ENCODE peak calls at places on chromosomes 1 and 21, in four cellular contexts. G is K562, O is MM.1S, C is Peyer's patch. W is an unnamed sample. For H3K36me3, the result is how much of the 10 kb centered on the place peaks cover.

GRCh38 chr21:45528981-45529784 is 13.1 kb downstream of the SLC19A1 start:
- DNase-seq in C (no peak), G (no peak), O (no peak), W (no peak)

GRCh38 chr1:55690366-55690765 is 475.2 kb upstream of the USP24 start:
- DNase-seq in O (no peak), G (no peak), C (no peak), W (no peak)

GRCh38 chr1:146032613-146033219 is 11.2 kb upstream of the HJV start:
- DNase-seq in G (peak), C (no peak), O (peak), W (no peak)

GRCh38 chr1:172821609-172822274 is 162.8 kb downstream of the FASLG start:
- DNase-seq in G (peak), O (no peak), C (no peak), W (no peak)

GRCh38 chr1:197199923-197200467 is 53.5 kb upstream of the ASPM start:
- DNase-seq in C (no peak), O (no peak), G (no peak), W (no peak)

GRCh38 chr1:57424231-57425027 is 569 bp upstream of the DAB1 start:
- DNase-seq in G (peak), O (no peak), C (no peak), W (peak)

GRCh38 chr1:19597463-19598309 is 46.4 kb upstream of the NBL1 start:
- DNase-seq in O (peak), C (peak), G (no peak), W (no peak)

GRCh38 chr1:39381839-39382238 is 109.6 kb upstream of the BMP8A start:
- DNase-seq in G (no peak), C (no peak), O (no peak), W (no peak)

GRCh38 chr1:110221119-110221518 is 11.0 kb downstream of the KCNC4 start:
- DNase-seq in G (no peak), O (no peak), C (no peak), W (no peak)

GRCh38 chr1:3125546-3126368 is 56.8 kb downstream of the PRDM16 start:
- DNase-seq in O (no peak), C (no peak), G (no peak), W (no peak)

GRCh38 chr1:244920911-244921310 is 56.6 kb upstream of the HNRNPU start:
- DNase-seq in G (no peak), C (no peak), O (peak), W (peak)
- H3K4me3 ChIP-seq in G (no peak), C (no peak), O (no peak), W (no peak)

DNA sequence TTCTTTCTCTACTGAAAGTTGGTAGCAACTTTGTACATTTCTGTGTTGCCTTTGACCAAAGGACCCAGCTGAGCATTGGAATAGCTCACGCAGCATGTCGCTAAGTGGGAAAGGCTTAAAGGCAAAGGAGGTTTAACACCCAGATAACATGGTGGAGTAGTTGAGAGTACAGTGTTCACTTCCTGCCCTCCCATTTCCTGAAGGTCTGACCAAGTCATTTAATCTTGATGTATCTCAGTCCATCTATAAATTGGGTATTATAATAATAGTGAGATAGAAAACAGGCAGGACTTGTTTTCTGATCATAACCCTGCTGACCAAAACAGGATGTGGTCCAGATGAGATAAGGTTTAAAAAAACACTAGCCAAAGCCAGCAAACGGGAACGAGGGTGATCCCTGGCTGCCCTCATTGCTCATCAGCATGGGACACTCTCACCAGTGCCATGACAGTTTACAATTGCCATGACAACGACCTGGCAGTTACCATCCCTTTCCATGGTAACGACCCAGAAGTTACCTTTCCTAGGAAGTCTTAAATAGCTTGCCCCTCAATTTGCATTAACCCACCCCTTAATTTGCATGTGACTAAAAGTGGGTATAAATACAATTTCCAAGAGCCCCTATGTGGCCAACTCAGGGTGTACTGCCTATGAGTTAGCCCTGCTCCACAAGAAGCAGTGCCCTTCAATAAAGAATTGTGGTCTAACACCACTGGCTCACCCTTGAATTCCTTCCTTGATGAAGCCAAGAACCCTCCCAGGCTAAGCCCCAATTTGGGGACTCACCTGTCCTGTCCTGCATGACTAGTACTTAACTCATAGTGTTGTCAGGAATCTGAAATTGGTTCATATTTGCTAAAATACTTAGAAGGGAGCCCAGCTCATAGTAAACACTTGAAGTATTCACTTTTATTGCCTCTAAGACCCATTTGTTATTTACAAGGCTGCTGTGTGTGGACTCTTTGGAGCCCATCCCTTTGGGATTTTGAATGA is 28.4 kb upstream of the FHAD1 start:
- DNase-seq in G (no peak), O (no peak), C (no peak), W (no peak)
- H3K36me3 ChIP-seq in G (under half), O (under half), C (under half), W (under half)

GRCh38 chr1:79044974-79045650 is 38.6 kb upstream of the ADGRL4 start:
- DNase-seq in C (no peak), G (no peak), O (no peak), W (no peak)
- TF ChIP-seq CTCF in C (no peak), G (no peak), O (no peak), W (no peak)

DNA sequence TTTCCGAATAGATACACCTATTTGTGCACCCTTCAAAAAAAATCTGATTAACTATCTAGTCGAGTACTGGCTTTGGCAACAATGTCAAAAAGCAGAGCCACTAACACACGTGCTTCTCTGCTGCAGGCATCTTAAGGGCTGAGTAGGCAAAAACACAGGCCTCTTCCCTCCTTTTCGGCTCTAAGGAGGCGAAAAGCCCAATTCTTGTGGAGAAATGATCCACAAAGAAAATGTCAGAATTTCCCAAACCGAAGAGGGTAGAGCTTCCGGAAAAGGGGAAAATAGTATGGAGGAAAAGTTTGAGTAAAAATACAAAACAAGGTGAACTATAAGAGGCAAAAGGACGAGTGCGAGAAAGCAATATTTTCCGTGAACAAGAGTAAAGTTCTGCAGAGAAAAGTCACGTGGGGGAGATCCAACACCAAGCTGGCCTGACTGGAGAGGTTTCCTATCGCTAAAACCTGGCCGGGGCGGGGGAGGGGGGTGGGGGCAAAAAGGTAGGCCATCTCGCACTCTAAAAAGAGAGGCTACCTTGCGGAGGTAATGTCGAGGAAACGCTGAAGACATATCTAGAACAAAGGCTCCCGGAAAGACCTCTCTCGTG is 555 bp downstream of the ZRANB2 start:
- DNase-seq in O (peak), G (peak), C (no peak), W (no peak)
- H3K4me3 ChIP-seq in O (peak), G (peak), C (peak), W (peak)

W was measured in GM06990.